ENCODE peak calls at places on chromosomes 7 and 10, in five cellular contexts. One of them, this sample, is unnamed.

GRCh38 chr7:100027197-100027596 is 11.8 kb downstream of the ZKSCAN1 start:
- DNase-seq in right lobe of liver: no peak
- DNase-seq in stimulated activated CD4-positive, alpha-beta T cell treated with anti-CD3 and anti-CD28 coated beads, Interleukin-2, amount 100 ng/mL, for 48 hours: no peak
- DNase-seq in GM04504: no peak
- DNase-seq in GM10248: no peak
- DNase-seq in this sample: no peak

GRCh38 chr10:132398566-132398991 is 1.6 kb downstream of the PWWP2B start:
- DNase-seq in GM10248: no peak
- DNase-seq in stimulated activated CD4-positive, alpha-beta T cell treated with anti-CD3 and anti-CD28 coated beads, Interleukin-2, amount 100 ng/mL, for 48 hours: no peak
- DNase-seq in right lobe of liver: no peak
- DNase-seq in GM04504: no peak
- DNase-seq in this sample: no peak

GRCh38 chr10:4296165-4296564 is 511.2 kb upstream of the KLF6 start:
- DNase-seq in stimulated activated CD4-positive, alpha-beta T cell treated with anti-CD3 and anti-CD28 coated beads, Interleukin-2, amount 100 ng/mL, for 48 hours: no peak
- DNase-seq in GM04504: no peak
- DNase-seq in right lobe of liver: no peak
- DNase-seq in GM10248: no peak
- DNase-seq in this sample: no peak

GRCh38 chr10:12214763-12215218 is 18.8 kb downstream of the CDC123 start:
- DNase-seq in GM04504: peak; percentile 35
- DNase-seq in stimulated activated CD4-positive, alpha-beta T cell treated with anti-CD3 and anti-CD28 coated beads, Interleukin-2, amount 100 ng/mL, for 48 hours: peak; percentile 31
- DNase-seq in GM10248: peak; percentile 29
- DNase-seq in right lobe of liver: no peak
- DNase-seq in this sample: no peak

GRCh38 chr7:121697731-121698396 is 175.1 kb upstream of the PTPRZ1 start:
- DNase-seq in stimulated activated CD4-positive, alpha-beta T cell treated with anti-CD3 and anti-CD28 coated beads, Interleukin-2, amount 100 ng/mL, for 48 hours: no peak
- DNase-seq in GM10248: no peak
- DNase-seq in GM04504: no peak
- DNase-seq in right lobe of liver: no peak
- DNase-seq in this sample: no peak

GRCh38 chr10:32376780-32377179 is 29.8 kb upstream of the EPC1 start:
- DNase-seq in GM04504: no peak
- DNase-seq in GM10248: no peak
- DNase-seq in right lobe of liver: no peak
- DNase-seq in stimulated activated CD4-positive, alpha-beta T cell treated with anti-CD3 and anti-CD28 coated beads, Interleukin-2, amount 100 ng/mL, for 48 hours: no peak
- DNase-seq in this sample: no peak

GRCh38 chr10:26278295-26278694 is 61.7 kb downstream of the GAD2 start:
- DNase-seq in stimulated activated CD4-positive, alpha-beta T cell treated with anti-CD3 and anti-CD28 coated beads, Interleukin-2, amount 100 ng/mL, for 48 hours: no peak
- DNase-seq in right lobe of liver: no peak
- DNase-seq in GM10248: no peak
- DNase-seq in GM04504: no peak
- DNase-seq in this sample: no peak

GRCh38 chr7:122327969-122328368 is 23.4 kb upstream of the FEZF1 start:
- DNase-seq in GM10248: no peak
- DNase-seq in GM04504: no peak
- DNase-seq in right lobe of liver: no peak
- DNase-seq in stimulated activated CD4-positive, alpha-beta T cell treated with anti-CD3 and anti-CD28 coated beads, Interleukin-2, amount 100 ng/mL, for 48 hours: no peak
- DNase-seq in this sample: no peak

GRCh38 chr7:149843566-149843965 is 5.4 kb downstream of the ZNF862 start:
- DNase-seq in right lobe of liver: no peak
- DNase-seq in GM10248: no peak
- DNase-seq in GM04504: no peak
- DNase-seq in stimulated activated CD4-positive, alpha-beta T cell treated with anti-CD3 and anti-CD28 coated beads, Interleukin-2, amount 100 ng/mL, for 48 hours: no peak
- DNase-seq in this sample: no peak